ENCODE peak calls at places on chromosome 7, in nine cellular contexts. X is A549, F is hepatocyte, C is stomach, M is fibroblast of lung, Z is heart right ventricle, R is IMR-90, I is transverse colon, L is A673. U is an unnamed sample. For H3K4me1, the result is how much of the 10 kb centered on the place peaks cover.

GRCh38 chr7:16742547-16742946 is 11.0 kb upstream of the TSPAN13 start:
- DNase-seq in I (no peak), F (no peak), C (no peak), M (no peak), Z (no peak), L (no peak), X (no peak), R (no peak), U (no peak)

GRCh38 chr7:33334349-33334748 is 205.0 kb downstream of the BBS9 start:
- DNase-seq in M (peak), L (peak), X (no peak), I (no peak), Z (no peak), R (peak), F (peak), C (no peak), U (no peak)

GRCh38 chr7:132771301-132771730 is 195.0 kb upstream of the PLXNA4 start:
- DNase-seq in I (no peak), M (no peak), C (no peak), R (no peak), Z (no peak), X (no peak), L (no peak), F (no peak), U (no peak)

GRCh38 chr7:85004402-85004801 is 182.5 kb downstream of the SEMA3D start:
- DNase-seq in I (no peak), F (no peak), R (peak), Z (no peak), C (no peak), X (no peak), L (peak), M (peak), U (no peak)

GRCh38 chr7:84865560-84865959 is 321.3 kb downstream of the SEMA3D start:
- DNase-seq in C (no peak), F (no peak), X (no peak), I (no peak), L (no peak), R (no peak), M (no peak), Z (no peak), U (no peak)

GRCh38 chr7:26525413-26526287 is 234.0 kb downstream of the SNX10 start:
- DNase-seq in C (no peak), I (peak), Z (no peak), M (no peak), F (no peak), L (no peak), R (no peak), X (no peak), U (no peak)

GRCh38 chr7:51472873-51473272 is 156.3 kb upstream of the COBL start:
- DNase-seq in X (no peak), F (no peak), R (no peak), L (no peak), Z (no peak), M (no peak), I (no peak), C (no peak), U (no peak)

GRCh38 chr7:132381742-132382472 is 194.4 kb downstream of the PLXNA4 start:
- DNase-seq in L (no peak), I (no peak), R (no peak), Z (no peak), F (peak), C (peak), X (no peak), M (no peak), U (no peak)

GRCh38 chr7:140726304-140726703 is 29.8 kb downstream of the NDUFB2 start:
- DNase-seq in L (peak), X (peak), Z (no peak), I (no peak), M (peak), C (no peak), F (peak), R (peak), U (peak)

GRCh38 chr7:38502289-38502688 is 128.9 kb downstream of the AMPH start:
- DNase-seq in F (peak), X (no peak), R (no peak), Z (no peak), M (no peak), C (no peak), I (no peak), L (no peak), U (no peak)

GRCh38 chr7:130945411-130945811 is 211.4 kb upstream of the KLF14 start:
- DNase-seq in R (no peak), M (no peak), L (no peak), X (no peak), I (no peak), Z (no peak), C (no peak), F (no peak), U (no peak)

GRCh38 chr7:129438839-129439640 is 4.8 kb downstream of the STRIP2 start:
- DNase-seq in Z (no peak), I (no peak), L (peak), X (peak), M (peak), R (peak), C (no peak), F (peak), U (peak)

GRCh38 chr7:130486114-130486962 is 5.5 kb upstream of the MEST start:
- DNase-seq in Z (peak), L (no peak), C (peak), R (no peak), F (peak), X (peak), I (peak), M (peak), U (peak)

GRCh38 chr7:138785587-138786437 is 12.0 kb upstream of the TMEM213 start:
- DNase-seq in C (no peak), L (no peak), F (no peak), X (peak), I (no peak), Z (no peak), R (peak), M (no peak), U (no peak)

GRCh38 chr7:83751217-83751616 is 102.3 kb upstream of the SEMA3E start:
- DNase-seq in C (no peak), Z (no peak), I (no peak), F (no peak), R (no peak), X (no peak), L (no peak), M (peak), U (no peak)

GRCh38 chr7:2612445-2613112 is 19.2 kb upstream of the TTYH3 start:
- DNase-seq in C (peak), F (no peak), L (no peak), Z (no peak), R (no peak), M (no peak), I (peak), X (no peak), U (peak)

GRCh38 chr7:26705567-26705966 is 158.8 kb downstream of the SKAP2 start:
- DNase-seq in M (peak), R (peak), C (no peak), X (peak), F (peak), L (peak), Z (peak), I (no peak), U (peak)

GRCh38 chr7:7698930-7699329 is 19.5 kb downstream of the RPA3 start:
- DNase-seq in L (no peak), F (no peak), M (no peak), I (no peak), R (no peak), C (no peak), Z (no peak), X (no peak), U (no peak)

GRCh38 chr7:50577569-50577968 is 12.4 kb upstream of the DDC start:
- DNase-seq in M (no peak), Z (no peak), L (no peak), X (no peak), C (no peak), F (no peak), I (no peak), R (no peak), U (no peak)

DNA sequence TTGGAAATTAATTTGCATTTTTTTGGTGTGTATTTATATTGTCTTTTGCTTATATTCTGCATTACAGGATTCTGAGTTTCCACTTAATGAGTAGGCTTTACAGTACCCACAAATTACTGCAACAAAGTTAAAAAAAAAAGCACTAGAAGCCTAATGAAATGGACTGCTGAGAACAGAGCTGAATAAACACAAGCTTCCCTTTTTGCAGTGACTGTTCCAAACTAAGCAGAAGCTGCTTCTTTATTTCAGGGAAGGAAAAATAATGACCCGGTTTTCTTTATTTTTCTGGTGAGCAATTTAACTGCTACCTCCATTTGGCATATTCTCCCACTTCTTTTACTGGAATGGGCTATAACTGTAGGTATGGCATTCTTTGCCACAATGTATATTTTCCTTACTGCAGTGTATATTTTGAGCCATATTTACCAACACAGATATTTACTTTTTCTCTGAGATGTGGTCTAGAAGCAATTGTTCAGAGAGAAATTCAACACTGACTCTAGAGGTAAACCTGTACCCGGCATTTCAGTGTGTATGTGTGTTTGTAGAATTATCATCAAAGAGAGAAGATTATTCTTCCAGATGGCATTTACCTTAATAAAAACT is 56.9 kb downstream of the HDAC9 start:
- DNase-seq in I (no peak), X (no peak), R (peak), C (no peak), M (no peak), F (no peak), Z (no peak), L (no peak), U (peak)
- H3K4me1 ChIP-seq in I (under half), X (under half), R (under half), C (under half), M (under half), F (under half), Z (under half), L (under half), U (under half)

GRCh38 chr7:93239824-93240223 is 7.7 kb downstream of the VPS50 start:
- DNase-seq in R (no peak), C (no peak), M (no peak), X (no peak), L (no peak), I (no peak), Z (no peak), F (no peak), U (no peak)
- TF ChIP-seq CTCF in R (no peak), C (no peak), M (no peak), X (no peak), L (no peak), I (no peak), Z (no peak), F (no peak), U (no peak)

DNA sequence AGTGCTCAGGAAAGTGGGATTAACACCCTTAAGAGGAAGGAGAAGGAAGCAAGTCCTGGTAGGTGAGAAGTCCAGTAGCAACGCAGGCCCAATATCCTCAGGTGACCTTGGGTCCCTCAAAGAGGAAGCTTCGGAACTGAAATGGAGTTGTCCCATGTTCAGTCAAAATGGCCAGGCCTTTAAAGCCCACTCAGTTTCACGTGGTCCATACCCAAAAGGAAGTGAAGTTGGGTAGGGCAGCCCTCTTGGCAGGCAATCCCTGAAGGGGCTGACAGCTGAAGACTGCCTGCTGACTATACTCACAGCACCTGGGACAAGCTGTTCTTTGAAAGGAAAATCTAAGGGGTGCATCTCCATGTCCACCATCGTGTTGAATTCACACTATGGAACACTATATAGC is 3.0 kb downstream of the GSAP start:
- DNase-seq in C (no peak), F (no peak), I (no peak), Z (no peak), X (no peak), R (no peak), M (no peak), L (no peak), U (peak)
- H3K4me1 ChIP-seq in C (under half), F (under half), I (under half), Z (under half), X (half or more), R (under half), M (under half), L (under half), U (under half)

GRCh38 chr7:69880848-69881247 is 282.6 kb downstream of the AUTS2 start:
- DNase-seq in X (no peak), C (no peak), R (no peak), L (peak), M (no peak), I (no peak), F (no peak), Z (no peak), U (no peak)

GRCh38 chr7:69879989-69880388 is 281.7 kb downstream of the AUTS2 start:
- DNase-seq in F (no peak), C (no peak), I (no peak), R (no peak), M (no peak), X (no peak), L (no peak), Z (no peak), U (no peak)

GRCh38 chr7:69883399-69883821 is 285.1 kb downstream of the AUTS2 start:
- DNase-seq in Z (no peak), M (no peak), C (no peak), F (no peak), L (no peak), R (no peak), I (no peak), X (no peak), U (no peak)

GRCh38 chr7:69878015-69878414 is 279.7 kb downstream of the AUTS2 start:
- DNase-seq in L (no peak), X (no peak), Z (no peak), R (no peak), F (no peak), C (no peak), M (no peak), I (no peak), U (no peak)

DNA sequence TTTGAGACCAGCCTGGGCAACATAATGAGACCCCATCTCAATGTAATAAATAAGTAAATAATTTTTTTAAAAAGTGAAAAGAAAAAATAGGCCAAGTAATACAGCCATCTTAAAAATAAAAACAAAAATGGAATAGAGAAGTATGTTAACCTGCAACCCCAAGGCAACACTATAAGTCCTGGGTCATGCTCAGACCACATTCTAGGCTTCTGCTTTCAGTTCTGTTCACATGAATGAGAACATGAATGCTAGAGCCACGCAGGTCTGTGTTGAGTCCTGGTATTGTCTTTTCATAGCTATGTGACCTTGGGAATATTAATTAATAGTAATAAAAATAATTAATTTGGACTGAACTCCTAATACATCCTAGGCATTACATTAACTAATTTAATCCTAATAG is 284.0 kb downstream of the AUTS2 start:
- DNase-seq in L (no peak), M (no peak), R (no peak), F (no peak), Z (no peak), C (no peak), I (no peak), X (no peak), U (no peak)
- TF ChIP-seq CTCF in L (no peak), M (no peak), R (no peak), F (no peak), Z (no peak), C (no peak), I (no peak), X (no peak), U (no peak)

GRCh38 chr7:77245015-77245755 is 45.6 kb upstream of the FGL2 start:
- DNase-seq in I (no peak), C (no peak), M (no peak), R (no peak), L (no peak), Z (no peak), F (no peak), X (no peak), U (no peak)
- H3K4me1 ChIP-seq in I (under half), C (under half), M (under half), R (under half), L (under half), Z (under half), F (under half), X (under half), U (under half)

DNA sequence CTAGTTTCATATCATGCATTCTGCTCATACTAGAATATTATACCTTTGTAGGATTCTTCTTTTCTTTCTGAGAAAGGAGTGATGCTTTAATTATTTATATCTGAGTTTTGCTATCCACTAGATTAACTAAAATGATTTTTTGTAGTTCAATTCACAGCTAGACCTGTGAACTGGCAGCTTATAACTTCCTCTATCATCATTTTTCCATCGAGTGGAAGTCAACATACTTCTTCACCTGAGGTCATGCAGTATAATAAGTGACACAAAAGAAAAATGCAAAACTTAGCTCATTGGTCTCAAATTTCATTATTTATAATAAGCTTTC is 8.0 kb downstream of the LRRN3 start:
- DNase-seq in F (no peak), Z (no peak), M (no peak), R (no peak), L (no peak), X (no peak), I (no peak), C (no peak), U (no peak)
- TF ChIP-seq CTCF in F (no peak), Z (no peak), M (no peak), R (no peak), L (no peak), X (no peak), I (no peak), C (no peak), U (no peak)

DNA sequence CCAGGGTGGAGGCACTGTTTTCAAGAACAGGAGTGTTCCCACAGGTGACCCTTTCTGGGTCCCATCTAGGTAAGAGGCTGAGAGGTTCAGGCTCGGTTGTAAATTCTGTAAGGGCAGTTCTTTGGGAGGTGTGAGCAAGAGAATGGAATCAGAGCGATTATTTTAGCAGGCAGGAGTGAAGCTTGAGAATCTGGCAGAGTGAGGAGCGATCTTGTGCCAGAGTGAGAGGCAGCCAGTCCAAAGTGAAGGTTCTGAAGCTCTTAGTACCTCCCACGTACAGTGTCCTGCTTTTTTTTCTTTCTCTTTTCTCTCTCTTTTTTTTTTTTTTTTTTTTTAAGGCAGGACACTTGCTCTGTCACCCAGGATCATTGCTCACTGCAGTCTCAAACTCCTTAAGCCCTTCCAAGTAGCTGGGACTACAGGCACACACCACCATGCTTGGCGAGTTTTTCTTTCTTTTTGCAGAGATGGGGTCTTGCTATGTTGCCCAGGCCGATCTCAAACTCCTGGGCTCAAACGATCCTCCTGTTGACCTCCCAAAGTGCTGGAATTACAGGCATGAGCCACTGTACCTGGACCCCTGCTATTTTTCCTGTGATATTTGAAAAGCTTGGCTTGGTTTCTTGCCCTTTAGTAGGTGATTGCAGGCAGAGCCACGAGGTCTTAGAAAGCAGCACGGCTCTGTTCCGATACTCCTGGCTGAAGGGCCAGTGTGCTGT is 10.9 kb downstream of the POR start:
- DNase-seq in L (no peak), C (no peak), Z (peak), X (no peak), M (no peak), F (no peak), I (no peak), R (no peak), U (no peak)
- H3K4me1 ChIP-seq in L (under half), C (under half), Z (under half), X (under half), M (under half), F (under half), I (under half), R (under half), U (under half)

GRCh38 chr7:31056775-31057346 is 4.8 kb downstream of the ADCYAP1R1 start:
- DNase-seq in M (no peak), L (no peak), F (no peak), X (no peak), I (no peak), R (no peak), Z (no peak), C (no peak), U (peak)
- TF ChIP-seq CTCF in M (no peak), L (peak), F (no peak), X (peak), I (no peak), R (no peak), Z (no peak), C (no peak), U (no peak)